ENCODE peak calls at places on chromosomes 2 and 18, in six cellular contexts. B is GM23248, V is iPS DF 6.9, S is breast epithelium, I is Peyer's patch, Z is HCT116. Q is an unnamed sample.

GRCh38 chr2:180505203-180505602 is 475.2 kb upstream of the UBE2E3 start:
- DNase-seq in B (peak; percentile 58), V (no peak), S (no peak), I (no peak), Z (no peak), Q (no peak)

GRCh38 chr18:38688402-38688801 is 1122.8 kb upstream of the CELF4 start:
- DNase-seq in B (no peak), V (no peak), S (no peak), I (no peak), Z (no peak), Q (no peak)

GRCh38 chr2:53911434-53912189 is 51.8 kb upstream of the GPR75 start:
- DNase-seq in B (peak; percentile 2), V (no peak), S (no peak), I (no peak), Z (no peak), Q (no peak)

GRCh38 chr2:37670378-37671012 is 947 bp downstream of the CDC42EP3 start:
- DNase-seq in B (peak; percentile 40), V (no peak), S (no peak), I (peak; percentile 41), Z (no peak), Q (no peak)

GRCh38 chr2:236876642-236877041 is 209.0 kb upstream of the COPS8 start:
- DNase-seq in B (no peak), V (no peak), S (no peak), I (no peak), Z (no peak), Q (no peak)

GRCh38 chr2:84327645-84328249 is 131.3 kb downstream of the SUCLG1 start:
- DNase-seq in B (no peak), V (no peak), S (no peak), I (no peak), Z (no peak), Q (no peak)

GRCh38 chr2:240893363-240893828 is 2.6 kb downstream of the MAB21L4 start:
- DNase-seq in B (peak; percentile 78), V (no peak), S (peak; percentile 47), I (no peak), Z (peak; percentile 28), Q (no peak)

GRCh38 chr2:138512672-138513071 is 11.1 kb downstream of the SPOPL start:
- DNase-seq in B (no peak), V (no peak), S (no peak), I (no peak), Z (no peak), Q (no peak)

GRCh38 chr2:157443795-157444642 is at the start of gene CYTIP:
- DNase-seq in B (no peak), V (no peak), S (peak; percentile 24), I (peak; percentile 85), Z (no peak), Q (no peak)

GRCh38 chr18:715626-716025 is 3.2 kb upstream of the ENOSF1 start:
- DNase-seq in B (peak; percentile 86), V (no peak), S (no peak), I (no peak), Z (no peak), Q (no peak)

GRCh38 chr18:3966985-3967856 is 487.9 kb downstream of the DLGAP1 start:
- DNase-seq in B (peak; percentile 59), V (no peak), S (no peak), I (no peak), Z (no peak), Q (no peak)

GRCh38 chr2:191389288-191389687 is 144.1 kb downstream of the MYO1B start:
- DNase-seq in B (no peak), V (no peak), S (no peak), I (no peak), Z (no peak), Q (no peak)

GRCh38 chr2:191396794-191397193 is 151.6 kb downstream of the MYO1B start:
- DNase-seq in B (no peak), V (no peak), S (no peak), I (no peak), Z (no peak), Q (no peak)

GRCh38 chr2:191391171-191391570 is 146.0 kb downstream of the MYO1B start:
- DNase-seq in B (no peak), V (no peak), S (no peak), I (no peak), Z (no peak), Q (no peak)

DNA sequence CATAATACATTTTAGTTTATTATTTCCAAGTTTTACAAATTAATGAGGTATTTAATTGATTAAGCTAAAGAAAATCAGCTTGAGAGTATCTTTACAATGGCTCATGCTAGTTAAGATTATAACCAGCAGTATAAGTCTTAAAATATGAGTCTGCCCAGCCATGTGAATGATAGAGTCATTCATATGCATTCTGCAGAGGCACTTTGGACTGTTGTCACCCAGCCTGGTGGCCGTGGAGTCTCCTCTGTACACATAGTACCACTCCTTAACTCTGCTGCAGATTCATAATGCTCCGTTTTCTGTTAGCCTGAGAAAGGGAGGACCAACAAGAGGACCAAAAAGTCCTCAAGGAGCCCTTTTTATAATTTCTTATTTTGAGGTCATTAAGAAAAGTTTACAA is 148.8 kb downstream of the MYO1B start:
- DNase-seq in B (no peak), V (no peak), S (no peak), I (no peak), Z (no peak), Q (no peak)
- H3K36me3 ChIP-seq in B (peaks cover 76% of the 10 kb centered on the region), V (peaks cover 5% of the 10 kb centered on the region), S (no peaks in the 10 kb centered on the region), I (no peaks in the 10 kb centered on the region), Z (peaks cover 28% of the 10 kb centered on the region), Q (peaks cover 4% of the 10 kb centered on the region)

GRCh38 chr2:16323131-16323520 is 342.5 kb downstream of the CYRIA start:
- DNase-seq in B (no peak), V (no peak), S (no peak), I (no peak), Z (no peak), Q (no peak)

GRCh38 chr2:16323551-16324543 is 341.8 kb downstream of the CYRIA start:
- DNase-seq in B (no peak), V (no peak), S (no peak), I (no peak), Z (no peak), Q (no peak)

GRCh38 chr2:16321872-16322271 is 343.8 kb downstream of the CYRIA start:
- DNase-seq in B (no peak), V (no peak), S (no peak), I (no peak), Z (no peak), Q (no peak)

GRCh38 chr2:16321256-16321655 is 344.4 kb downstream of the CYRIA start:
- DNase-seq in B (no peak), V (no peak), S (no peak), I (no peak), Z (no peak), Q (no peak)

GRCh38 chr2:16322308-16323130 is 343.1 kb downstream of the CYRIA start:
- DNase-seq in B (no peak), V (no peak), S (no peak), I (no peak), Z (no peak), Q (no peak)
- H3K4me1 ChIP-seq in B (no peaks in the 10 kb centered on the region), V (peaks cover 6% of the 10 kb centered on the region), S (peaks cover 6% of the 10 kb centered on the region), I (no peaks in the 10 kb centered on the region), Z (no peaks in the 10 kb centered on the region), Q (no peaks in the 10 kb centered on the region)

GRCh38 chr2:118090387-118091139 is 2.3 kb downstream of the INSIG2 start:
- DNase-seq in B (no peak), V (no peak), S (no peak), I (no peak), Z (no peak), Q (no peak)

GRCh38 chr2:118086024-118086633 is 2.1 kb upstream of the INSIG2 start:
- DNase-seq in B (no peak), V (no peak), S (no peak), I (no peak), Z (no peak), Q (no peak)

GRCh38 chr2:118091140-118091478 is 2.8 kb downstream of the INSIG2 start:
- DNase-seq in B (no peak), V (no peak), S (no peak), I (no peak), Z (no peak), Q (no peak)

GRCh38 chr2:118088051-118089014 is at the start of gene INSIG2:
- DNase-seq in B (peak; percentile 98), V (peak; percentile 90), S (peak; percentile 85), I (peak; percentile 89), Z (peak; percentile 97), Q (peak; percentile 93)

DNA sequence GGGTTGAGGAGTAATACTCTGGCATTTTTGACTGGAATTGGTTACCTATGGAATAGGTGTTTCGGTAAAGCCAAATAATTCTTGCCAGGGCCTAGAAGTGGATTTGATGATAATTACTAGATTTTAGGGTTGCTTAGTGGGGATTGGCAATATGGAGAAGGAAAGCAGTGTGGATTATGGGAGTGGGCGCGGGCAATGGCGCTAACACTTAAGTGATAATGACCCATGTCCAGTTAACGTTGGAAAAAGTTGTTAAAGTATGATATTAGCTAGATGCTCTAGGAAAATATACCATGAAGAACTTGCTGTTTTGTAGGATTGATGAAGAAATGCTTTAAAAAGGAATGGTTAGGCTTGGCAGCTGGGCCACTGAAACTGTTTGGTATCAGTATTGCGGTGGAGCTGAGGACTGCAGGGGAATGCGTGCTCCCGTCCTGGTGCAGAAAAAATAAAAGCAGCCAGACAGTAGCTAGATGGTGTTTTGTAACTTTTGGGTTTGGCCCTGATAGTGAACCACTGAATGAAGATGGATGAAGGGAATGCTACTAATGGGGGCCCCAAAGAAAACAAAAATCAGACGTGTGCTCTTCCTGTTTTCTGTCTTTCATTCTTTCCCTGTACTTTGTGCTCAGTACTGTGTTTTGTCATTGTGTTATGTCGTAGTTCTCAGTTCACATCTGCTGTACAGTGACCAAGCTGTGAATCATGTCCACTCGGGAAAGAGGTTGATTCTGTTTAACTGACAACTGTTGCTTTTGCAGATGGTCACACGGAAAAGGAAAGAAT is 937 bp downstream of the INSIG2 start:
- DNase-seq in B (peak; percentile 82), V (no peak), S (no peak), I (peak; percentile 18), Z (no peak), Q (no peak)
- H3K36me3 ChIP-seq in B (no peaks in the 10 kb centered on the region), V (no peaks in the 10 kb centered on the region), S (no peaks in the 10 kb centered on the region), I (no peaks in the 10 kb centered on the region), Z (no peaks in the 10 kb centered on the region), Q (no peaks in the 10 kb centered on the region)

DNA sequence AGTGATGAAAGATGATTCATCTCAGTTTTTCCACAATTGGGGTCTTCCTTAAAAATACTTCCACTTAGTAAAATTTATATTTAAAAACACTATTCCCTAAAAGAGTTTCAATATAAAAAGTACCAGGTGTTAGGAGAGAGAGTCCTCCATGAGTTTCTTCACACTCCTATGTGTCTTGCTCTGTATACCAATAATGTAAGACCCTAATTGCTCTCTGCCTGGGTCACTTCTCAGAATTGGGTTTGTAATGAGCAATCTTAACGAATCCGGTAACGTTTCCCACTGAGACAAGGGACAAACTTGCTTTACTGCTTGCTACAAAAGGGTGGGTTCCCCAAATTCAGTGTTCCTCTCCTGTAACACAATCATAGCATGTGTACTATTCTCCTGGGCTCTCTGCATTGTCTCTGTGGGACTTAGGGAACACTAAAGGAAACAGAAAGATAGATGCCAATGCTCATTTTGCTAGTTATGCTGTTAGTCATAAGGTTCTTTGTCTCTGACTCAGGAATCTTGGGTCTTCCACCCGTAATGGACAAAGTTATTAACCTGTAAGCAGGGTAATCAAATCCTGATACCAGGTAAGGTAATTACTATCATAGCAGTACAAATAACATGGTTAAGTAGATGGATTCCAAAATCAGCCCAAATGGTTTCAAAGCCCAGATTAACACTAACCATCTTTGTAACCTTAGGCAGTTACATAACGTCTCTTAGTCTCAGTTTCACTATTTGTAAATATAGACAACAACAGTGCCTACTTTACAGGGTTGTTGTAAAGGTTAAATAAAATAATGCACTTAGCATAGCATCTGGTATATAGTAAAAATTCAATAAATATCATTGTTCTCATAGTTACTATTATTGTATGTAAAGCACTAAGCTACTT is 46.3 kb downstream of the ITSN2 start:
- DNase-seq in B (peak; percentile 56), V (no peak), S (no peak), I (no peak), Z (no peak), Q (no peak)
- H3K4me1 ChIP-seq in B (peaks cover 9% of the 10 kb centered on the region), V (no peaks in the 10 kb centered on the region), S (no peaks in the 10 kb centered on the region), I (no peaks in the 10 kb centered on the region), Z (no peaks in the 10 kb centered on the region), Q (no peaks in the 10 kb centered on the region)

Q was measured in Panc1.